ENCODE peak calls at places on chromosomes 2 and 18, in five cellular contexts. One of them, this sample, is unnamed.

GRCh38 chr2:231909631-231910030 is 16.6 kb downstream of the NPPC start:
- DNase-seq in activated gamma-delta T cell treated with Interleukin-2 at 50 U/mL for 16 hours: no peak
- DNase-seq in glomerular endothelial cell: no peak
- DNase-seq in fibroblast of mammary gland: no peak
- DNase-seq in stimulated activated naive B cell treated with anti-CD40 and anti-IgM and Interleukin-4, amounts not matched to agents 10 μg/mL and 1 μg/mL and 100 μg/mL, for 72 hours: no peak
- DNase-seq in this sample: no peak

GRCh38 chr2:40458271-40458794 is 6.4 kb upstream of the SLC8A1 start:
- DNase-seq in activated gamma-delta T cell treated with Interleukin-2 at 50 U/mL for 16 hours: no peak
- DNase-seq in glomerular endothelial cell: no peak
- DNase-seq in fibroblast of mammary gland: no peak
- DNase-seq in stimulated activated naive B cell treated with anti-CD40 and anti-IgM and Interleukin-4, amounts not matched to agents 10 μg/mL and 1 μg/mL and 100 μg/mL, for 72 hours: no peak
- DNase-seq in this sample: no peak

GRCh38 chr18:58373486-58373885 is 255.4 kb downstream of the ALPK2 start:
- DNase-seq in activated gamma-delta T cell treated with Interleukin-2 at 50 U/mL for 16 hours: no peak
- DNase-seq in glomerular endothelial cell: no peak
- DNase-seq in fibroblast of mammary gland: no peak
- DNase-seq in stimulated activated naive B cell treated with anti-CD40 and anti-IgM and Interleukin-4, amounts not matched to agents 10 μg/mL and 1 μg/mL and 100 μg/mL, for 72 hours: no peak
- DNase-seq in this sample: no peak

GRCh38 chr2:79512442-79513401 is at the start of gene CTNNA2:
- DNase-seq in activated gamma-delta T cell treated with Interleukin-2 at 50 U/mL for 16 hours: no peak
- DNase-seq in glomerular endothelial cell: no peak
- DNase-seq in fibroblast of mammary gland: peak
- DNase-seq in stimulated activated naive B cell treated with anti-CD40 and anti-IgM and Interleukin-4, amounts not matched to agents 10 μg/mL and 1 μg/mL and 100 μg/mL, for 72 hours: peak
- DNase-seq in this sample: no peak

GRCh38 chr18:58143391-58143790 is 99.4 kb downstream of the NEDD4L start:
- DNase-seq in activated gamma-delta T cell treated with Interleukin-2 at 50 U/mL for 16 hours: no peak
- DNase-seq in glomerular endothelial cell: no peak
- DNase-seq in fibroblast of mammary gland: no peak
- DNase-seq in stimulated activated naive B cell treated with anti-CD40 and anti-IgM and Interleukin-4, amounts not matched to agents 10 μg/mL and 1 μg/mL and 100 μg/mL, for 72 hours: no peak
- DNase-seq in this sample: no peak

GRCh38 chr2:84908948-84909713 is 3.7 kb downstream of the TMSB10 start:
- DNase-seq in activated gamma-delta T cell treated with Interleukin-2 at 50 U/mL for 16 hours: peak
- DNase-seq in glomerular endothelial cell: no peak
- DNase-seq in fibroblast of mammary gland: no peak
- DNase-seq in stimulated activated naive B cell treated with anti-CD40 and anti-IgM and Interleukin-4, amounts not matched to agents 10 μg/mL and 1 μg/mL and 100 μg/mL, for 72 hours: no peak
- DNase-seq in this sample: no peak

GRCh38 chr18:75041586-75041985 is 167.4 kb downstream of the PTGR3 start:
- DNase-seq in activated gamma-delta T cell treated with Interleukin-2 at 50 U/mL for 16 hours: no peak
- DNase-seq in glomerular endothelial cell: peak
- DNase-seq in fibroblast of mammary gland: peak
- DNase-seq in stimulated activated naive B cell treated with anti-CD40 and anti-IgM and Interleukin-4, amounts not matched to agents 10 μg/mL and 1 μg/mL and 100 μg/mL, for 72 hours: no peak
- DNase-seq in this sample: peak

GRCh38 chr2:173090291-173090877 is 14.7 kb downstream of the MAP3K20 start:
- DNase-seq in activated gamma-delta T cell treated with Interleukin-2 at 50 U/mL for 16 hours: no peak
- DNase-seq in glomerular endothelial cell: no peak
- DNase-seq in fibroblast of mammary gland: peak
- DNase-seq in stimulated activated naive B cell treated with anti-CD40 and anti-IgM and Interleukin-4, amounts not matched to agents 10 μg/mL and 1 μg/mL and 100 μg/mL, for 72 hours: no peak
- DNase-seq in this sample: no peak

GRCh38 chr2:190979906-190980629 is 33.9 kb downstream of the STAT1 start:
- DNase-seq in activated gamma-delta T cell treated with Interleukin-2 at 50 U/mL for 16 hours: no peak
- DNase-seq in glomerular endothelial cell: peak
- DNase-seq in fibroblast of mammary gland: no peak
- DNase-seq in stimulated activated naive B cell treated with anti-CD40 and anti-IgM and Interleukin-4, amounts not matched to agents 10 μg/mL and 1 μg/mL and 100 μg/mL, for 72 hours: no peak
- DNase-seq in this sample: no peak

GRCh38 chr2:15364561-15364960 is 196.6 kb downstream of the NBAS start:
- DNase-seq in activated gamma-delta T cell treated with Interleukin-2 at 50 U/mL for 16 hours: no peak
- DNase-seq in glomerular endothelial cell: no peak
- DNase-seq in fibroblast of mammary gland: no peak
- DNase-seq in stimulated activated naive B cell treated with anti-CD40 and anti-IgM and Interleukin-4, amounts not matched to agents 10 μg/mL and 1 μg/mL and 100 μg/mL, for 72 hours: no peak
- DNase-seq in this sample: no peak

GRCh38 chr2:105183555-105184323 is 57.8 kb upstream of the GPR45 start:
- DNase-seq in activated gamma-delta T cell treated with Interleukin-2 at 50 U/mL for 16 hours: no peak
- DNase-seq in glomerular endothelial cell: no peak
- DNase-seq in fibroblast of mammary gland: no peak
- DNase-seq in stimulated activated naive B cell treated with anti-CD40 and anti-IgM and Interleukin-4, amounts not matched to agents 10 μg/mL and 1 μg/mL and 100 μg/mL, for 72 hours: no peak
- DNase-seq in this sample: no peak

GRCh38 chr2:42928692-42929576 is 136.6 kb upstream of the HAAO start:
- DNase-seq in activated gamma-delta T cell treated with Interleukin-2 at 50 U/mL for 16 hours: no peak
- DNase-seq in glomerular endothelial cell: no peak
- DNase-seq in fibroblast of mammary gland: peak
- DNase-seq in stimulated activated naive B cell treated with anti-CD40 and anti-IgM and Interleukin-4, amounts not matched to agents 10 μg/mL and 1 μg/mL and 100 μg/mL, for 72 hours: no peak
- DNase-seq in this sample: no peak

GRCh38 chr2:127700527-127701192 is 637 bp upstream of the SFT2D3 start:
- DNase-seq in activated gamma-delta T cell treated with Interleukin-2 at 50 U/mL for 16 hours: no peak
- DNase-seq in glomerular endothelial cell: no peak
- DNase-seq in fibroblast of mammary gland: no peak
- DNase-seq in stimulated activated naive B cell treated with anti-CD40 and anti-IgM and Interleukin-4, amounts not matched to agents 10 μg/mL and 1 μg/mL and 100 μg/mL, for 72 hours: peak
- DNase-seq in this sample: peak

GRCh38 chr2:171595456-171595855 is 73.2 kb downstream of the CYBRD1 start:
- DNase-seq in activated gamma-delta T cell treated with Interleukin-2 at 50 U/mL for 16 hours: no peak
- DNase-seq in glomerular endothelial cell: no peak
- DNase-seq in fibroblast of mammary gland: peak
- DNase-seq in stimulated activated naive B cell treated with anti-CD40 and anti-IgM and Interleukin-4, amounts not matched to agents 10 μg/mL and 1 μg/mL and 100 μg/mL, for 72 hours: no peak
- DNase-seq in this sample: no peak

GRCh38 chr2:24971300-24971549 is 530 bp downstream of the DNAJC27 start:
- DNase-seq in activated gamma-delta T cell treated with Interleukin-2 at 50 U/mL for 16 hours: no peak
- DNase-seq in glomerular endothelial cell: no peak
- DNase-seq in fibroblast of mammary gland: no peak
- DNase-seq in stimulated activated naive B cell treated with anti-CD40 and anti-IgM and Interleukin-4, amounts not matched to agents 10 μg/mL and 1 μg/mL and 100 μg/mL, for 72 hours: no peak
- DNase-seq in this sample: no peak

GRCh38 chr18:45589559-45590041 is 25.7 kb upstream of the SLC14A2 start:
- DNase-seq in activated gamma-delta T cell treated with Interleukin-2 at 50 U/mL for 16 hours: no peak
- DNase-seq in glomerular endothelial cell: no peak
- DNase-seq in fibroblast of mammary gland: peak
- DNase-seq in stimulated activated naive B cell treated with anti-CD40 and anti-IgM and Interleukin-4, amounts not matched to agents 10 μg/mL and 1 μg/mL and 100 μg/mL, for 72 hours: no peak
- DNase-seq in this sample: no peak

GRCh38 chr2:42969231-42970150 is 177.1 kb upstream of the HAAO start:
- DNase-seq in activated gamma-delta T cell treated with Interleukin-2 at 50 U/mL for 16 hours: no peak
- DNase-seq in glomerular endothelial cell: no peak
- DNase-seq in fibroblast of mammary gland: peak
- DNase-seq in stimulated activated naive B cell treated with anti-CD40 and anti-IgM and Interleukin-4, amounts not matched to agents 10 μg/mL and 1 μg/mL and 100 μg/mL, for 72 hours: no peak
- DNase-seq in this sample: no peak

GRCh38 chr2:6917761-6918421 is 679 bp downstream of the RNF144A start:
- DNase-seq in activated gamma-delta T cell treated with Interleukin-2 at 50 U/mL for 16 hours: no peak
- DNase-seq in glomerular endothelial cell: no peak
- DNase-seq in fibroblast of mammary gland: no peak
- DNase-seq in stimulated activated naive B cell treated with anti-CD40 and anti-IgM and Interleukin-4, amounts not matched to agents 10 μg/mL and 1 μg/mL and 100 μg/mL, for 72 hours: no peak
- DNase-seq in this sample: no peak

GRCh38 chr2:222713007-222713406 is 41.5 kb downstream of the MOGAT1 start:
- DNase-seq in activated gamma-delta T cell treated with Interleukin-2 at 50 U/mL for 16 hours: no peak
- DNase-seq in glomerular endothelial cell: no peak
- DNase-seq in fibroblast of mammary gland: no peak
- DNase-seq in stimulated activated naive B cell treated with anti-CD40 and anti-IgM and Interleukin-4, amounts not matched to agents 10 μg/mL and 1 μg/mL and 100 μg/mL, for 72 hours: no peak
- DNase-seq in this sample: no peak

GRCh38 chr2:113277474-113278072 is 1.1 kb downstream of the PAX8 start:
- DNase-seq in activated gamma-delta T cell treated with Interleukin-2 at 50 U/mL for 16 hours: no peak
- DNase-seq in glomerular endothelial cell: no peak
- DNase-seq in fibroblast of mammary gland: no peak
- DNase-seq in stimulated activated naive B cell treated with anti-CD40 and anti-IgM and Interleukin-4, amounts not matched to agents 10 μg/mL and 1 μg/mL and 100 μg/mL, for 72 hours: no peak
- DNase-seq in this sample: no peak

GRCh38 chr2:106065268-106065982 is 128.7 kb downstream of the UXS1 start:
- DNase-seq in activated gamma-delta T cell treated with Interleukin-2 at 50 U/mL for 16 hours: peak
- DNase-seq in glomerular endothelial cell: no peak
- DNase-seq in fibroblast of mammary gland: no peak
- DNase-seq in stimulated activated naive B cell treated with anti-CD40 and anti-IgM and Interleukin-4, amounts not matched to agents 10 μg/mL and 1 μg/mL and 100 μg/mL, for 72 hours: no peak
- DNase-seq in this sample: no peak

GRCh38 chr18:56522826-56523225 is 115.6 kb downstream of the TXNL1 start:
- DNase-seq in activated gamma-delta T cell treated with Interleukin-2 at 50 U/mL for 16 hours: no peak
- DNase-seq in glomerular endothelial cell: no peak
- DNase-seq in fibroblast of mammary gland: peak
- DNase-seq in stimulated activated naive B cell treated with anti-CD40 and anti-IgM and Interleukin-4, amounts not matched to agents 10 μg/mL and 1 μg/mL and 100 μg/mL, for 72 hours: no peak
- DNase-seq in this sample: no peak

GRCh38 chr18:40852406-40852805 is 1102.6 kb upstream of the PIK3C3 start:
- DNase-seq in activated gamma-delta T cell treated with Interleukin-2 at 50 U/mL for 16 hours: no peak
- DNase-seq in glomerular endothelial cell: no peak
- DNase-seq in fibroblast of mammary gland: no peak
- DNase-seq in stimulated activated naive B cell treated with anti-CD40 and anti-IgM and Interleukin-4, amounts not matched to agents 10 μg/mL and 1 μg/mL and 100 μg/mL, for 72 hours: no peak
- DNase-seq in this sample: no peak

GRCh38 chr2:44715671-44716077 is 225.8 kb upstream of the SIX3 start:
- DNase-seq in activated gamma-delta T cell treated with Interleukin-2 at 50 U/mL for 16 hours: no peak
- DNase-seq in glomerular endothelial cell: no peak
- DNase-seq in fibroblast of mammary gland: peak
- DNase-seq in stimulated activated naive B cell treated with anti-CD40 and anti-IgM and Interleukin-4, amounts not matched to agents 10 μg/mL and 1 μg/mL and 100 μg/mL, for 72 hours: no peak
- DNase-seq in this sample: no peak

GRCh38 chr2:51025942-51026574 is 5.9 kb downstream of the NRXN1 start:
- DNase-seq in activated gamma-delta T cell treated with Interleukin-2 at 50 U/mL for 16 hours: no peak
- DNase-seq in glomerular endothelial cell: no peak
- DNase-seq in fibroblast of mammary gland: no peak
- DNase-seq in stimulated activated naive B cell treated with anti-CD40 and anti-IgM and Interleukin-4, amounts not matched to agents 10 μg/mL and 1 μg/mL and 100 μg/mL, for 72 hours: no peak
- DNase-seq in this sample: no peak

GRCh38 chr2:38539086-38539485 is 63.6 kb downstream of the HNRNPLL start:
- DNase-seq in activated gamma-delta T cell treated with Interleukin-2 at 50 U/mL for 16 hours: no peak
- DNase-seq in glomerular endothelial cell: no peak
- DNase-seq in fibroblast of mammary gland: no peak
- DNase-seq in stimulated activated naive B cell treated with anti-CD40 and anti-IgM and Interleukin-4, amounts not matched to agents 10 μg/mL and 1 μg/mL and 100 μg/mL, for 72 hours: no peak
- DNase-seq in this sample: no peak

GRCh38 chr2:216370961-216371633 is 1.2 kb downstream of the MARCHF4 start:
- DNase-seq in activated gamma-delta T cell treated with Interleukin-2 at 50 U/mL for 16 hours: no peak
- DNase-seq in glomerular endothelial cell: no peak
- DNase-seq in fibroblast of mammary gland: no peak
- DNase-seq in stimulated activated naive B cell treated with anti-CD40 and anti-IgM and Interleukin-4, amounts not matched to agents 10 μg/mL and 1 μg/mL and 100 μg/mL, for 72 hours: no peak
- DNase-seq in this sample: no peak

GRCh38 chr2:70304501-70304900 is 2.6 kb upstream of the FAM136A start:
- DNase-seq in activated gamma-delta T cell treated with Interleukin-2 at 50 U/mL for 16 hours: no peak
- DNase-seq in glomerular endothelial cell: no peak
- DNase-seq in fibroblast of mammary gland: no peak
- DNase-seq in stimulated activated naive B cell treated with anti-CD40 and anti-IgM and Interleukin-4, amounts not matched to agents 10 μg/mL and 1 μg/mL and 100 μg/mL, for 72 hours: no peak
- DNase-seq in this sample: no peak

GRCh38 chr2:38702413-38702812 is 36.5 kb downstream of the GALM start:
- DNase-seq in activated gamma-delta T cell treated with Interleukin-2 at 50 U/mL for 16 hours: no peak
- DNase-seq in glomerular endothelial cell: no peak
- DNase-seq in fibroblast of mammary gland: peak
- DNase-seq in stimulated activated naive B cell treated with anti-CD40 and anti-IgM and Interleukin-4, amounts not matched to agents 10 μg/mL and 1 μg/mL and 100 μg/mL, for 72 hours: no peak
- DNase-seq in this sample: no peak

GRCh38 chr2:26316041-26316440 is 29.9 kb upstream of the SELENOI start:
- DNase-seq in activated gamma-delta T cell treated with Interleukin-2 at 50 U/mL for 16 hours: no peak
- DNase-seq in glomerular endothelial cell: no peak
- DNase-seq in fibroblast of mammary gland: no peak
- DNase-seq in stimulated activated naive B cell treated with anti-CD40 and anti-IgM and Interleukin-4, amounts not matched to agents 10 μg/mL and 1 μg/mL and 100 μg/mL, for 72 hours: no peak
- DNase-seq in this sample: no peak

GRCh38 chr18:43392168-43392567 is 114.9 kb upstream of the SYT4 start:
- DNase-seq in activated gamma-delta T cell treated with Interleukin-2 at 50 U/mL for 16 hours: no peak
- DNase-seq in glomerular endothelial cell: no peak
- DNase-seq in fibroblast of mammary gland: no peak
- DNase-seq in stimulated activated naive B cell treated with anti-CD40 and anti-IgM and Interleukin-4, amounts not matched to agents 10 μg/mL and 1 μg/mL and 100 μg/mL, for 72 hours: no peak
- DNase-seq in this sample: no peak

GRCh38 chr2:109014476-109014875 is 25.5 kb upstream of the EDAR start:
- DNase-seq in activated gamma-delta T cell treated with Interleukin-2 at 50 U/mL for 16 hours: no peak
- DNase-seq in glomerular endothelial cell: no peak
- DNase-seq in fibroblast of mammary gland: no peak
- DNase-seq in stimulated activated naive B cell treated with anti-CD40 and anti-IgM and Interleukin-4, amounts not matched to agents 10 μg/mL and 1 μg/mL and 100 μg/mL, for 72 hours: no peak
- DNase-seq in this sample: no peak

GRCh38 chr2:953975-954686 is 3.5 kb downstream of the SNTG2 start:
- DNase-seq in activated gamma-delta T cell treated with Interleukin-2 at 50 U/mL for 16 hours: no peak
- DNase-seq in glomerular endothelial cell: no peak
- DNase-seq in fibroblast of mammary gland: peak
- DNase-seq in stimulated activated naive B cell treated with anti-CD40 and anti-IgM and Interleukin-4, amounts not matched to agents 10 μg/mL and 1 μg/mL and 100 μg/mL, for 72 hours: no peak
- DNase-seq in this sample: peak

GRCh38 chr2:238095143-238095542 is 5.0 kb upstream of the ESPNL start:
- DNase-seq in activated gamma-delta T cell treated with Interleukin-2 at 50 U/mL for 16 hours: no peak
- DNase-seq in glomerular endothelial cell: no peak
- DNase-seq in fibroblast of mammary gland: no peak
- DNase-seq in stimulated activated naive B cell treated with anti-CD40 and anti-IgM and Interleukin-4, amounts not matched to agents 10 μg/mL and 1 μg/mL and 100 μg/mL, for 72 hours: no peak
- DNase-seq in this sample: no peak

GRCh38 chr18:45690975-45691815 is 32.8 kb upstream of the SLC14A1 start:
- DNase-seq in activated gamma-delta T cell treated with Interleukin-2 at 50 U/mL for 16 hours: peak
- DNase-seq in glomerular endothelial cell: peak
- DNase-seq in fibroblast of mammary gland: peak
- DNase-seq in stimulated activated naive B cell treated with anti-CD40 and anti-IgM and Interleukin-4, amounts not matched to agents 10 μg/mL and 1 μg/mL and 100 μg/mL, for 72 hours: peak
- DNase-seq in this sample: peak

GRCh38 chr2:224646242-224646846 is 61.2 kb upstream of the CUL3 start:
- DNase-seq in activated gamma-delta T cell treated with Interleukin-2 at 50 U/mL for 16 hours: peak
- DNase-seq in glomerular endothelial cell: no peak
- DNase-seq in fibroblast of mammary gland: peak
- DNase-seq in stimulated activated naive B cell treated with anti-CD40 and anti-IgM and Interleukin-4, amounts not matched to agents 10 μg/mL and 1 μg/mL and 100 μg/mL, for 72 hours: peak
- DNase-seq in this sample: peak

GRCh38 chr2:164625378-164625971 is 4.2 kb upstream of the GRB14 start:
- DNase-seq in activated gamma-delta T cell treated with Interleukin-2 at 50 U/mL for 16 hours: no peak
- DNase-seq in glomerular endothelial cell: no peak
- DNase-seq in fibroblast of mammary gland: peak
- DNase-seq in stimulated activated naive B cell treated with anti-CD40 and anti-IgM and Interleukin-4, amounts not matched to agents 10 μg/mL and 1 μg/mL and 100 μg/mL, for 72 hours: no peak
- DNase-seq in this sample: no peak

This sample was measured in Panc1.